ENCODE peak calls at places on chromosomes 12 and 14, in seven cellular contexts. Q is aorta, N is tibial artery, A is stomach, O is spleen, U is cardiac muscle cell, X is K562. R is an unnamed sample.

GRCh38 chr12:12883369-12884001 is 7.9 kb upstream of the GPRC5A start:
- DNase-seq in O (no peak), A (peak; percentile 47), U (no peak), X (peak; percentile 20), Q (no peak), N (no peak), R (no peak)

GRCh38 chr14:22843123-22843925 is 6.9 kb downstream of the MMP14 start:
- DNase-seq in N (peak; percentile 59), Q (peak; percentile 46), X (no peak), U (no peak), A (no peak), O (peak; percentile 17), R (no peak)

GRCh38 chr12:25723921-25724491 is 170.9 kb upstream of the LMNTD1 start:
- DNase-seq in Q (no peak), O (no peak), U (no peak), A (no peak), X (no peak), N (no peak), R (no peak)

GRCh38 chr12:108833355-108833733 is 24.0 kb downstream of the SSH1 start:
- DNase-seq in U (peak; percentile 49), N (no peak), O (peak; percentile 46), A (no peak), X (no peak), Q (peak; percentile 92), R (peak; percentile 71)

GRCh38 chr14:56659361-56659760 is 79.8 kb downstream of the TMEM260 start:
- DNase-seq in X (no peak), Q (no peak), N (no peak), U (peak; percentile 6), O (no peak), A (no peak), R (no peak)

GRCh38 chr14:87492556-87492955 is 500.4 kb downstream of the GALC start:
- DNase-seq in A (no peak), Q (no peak), X (no peak), N (no peak), O (no peak), U (no peak), R (no peak)

GRCh38 chr14:105066285-105067071 is 1.2 kb upstream of the GPR132 start:
- DNase-seq in A (no peak), N (peak; percentile 52), X (no peak), Q (peak; percentile 70), U (no peak), O (peak; percentile 85), R (no peak)

GRCh38 chr14:77965919-77966435 is 166.1 kb downstream of the ADCK1 start:
- DNase-seq in X (peak; percentile 21), Q (no peak), O (peak; percentile 76), N (no peak), U (peak; percentile 6), A (peak; percentile 54), R (no peak)

GRCh38 chr14:51353901-51354300 is 113.9 kb downstream of the TMX1 start:
- DNase-seq in X (no peak), U (no peak), A (no peak), N (no peak), Q (no peak), O (no peak), R (no peak)

GRCh38 chr14:64946310-64947045 is 3.9 kb upstream of the GPX2 start:
- DNase-seq in U (no peak), O (no peak), A (no peak), X (no peak), Q (no peak), N (no peak), R (no peak)

GRCh38 chr12:30694412-30694955 is 1.2 kb downstream of the IPO8 start:
- DNase-seq in O (no peak), X (no peak), A (no peak), Q (no peak), U (no peak), N (no peak), R (no peak)

GRCh38 chr12:10771132-10771733 is 31.2 kb downstream of the TAS2R7 start:
- DNase-seq in X (peak; percentile 5), O (no peak), N (no peak), U (peak; percentile 21), Q (no peak), A (no peak), R (no peak)

GRCh38 chr14:58071341-58071740 is 80.7 kb downstream of the ARMH4 start:
- DNase-seq in Q (no peak), U (no peak), A (no peak), O (no peak), X (no peak), N (no peak), R (no peak)

GRCh38 chr12:62677355-62677754 is 210.7 kb downstream of the MON2 start:
- DNase-seq in X (no peak), A (no peak), U (no peak), N (no peak), Q (no peak), O (no peak), R (no peak)

GRCh38 chr14:80208426-80208950 is 2.8 kb downstream of the DIO2 start:
- DNase-seq in N (no peak), A (no peak), X (no peak), Q (no peak), O (no peak), U (no peak), R (no peak)

GRCh38 chr12:92075425-92075891 is 70.2 kb downstream of the BTG1 start:
- DNase-seq in X (no peak), U (peak; percentile 51), O (no peak), Q (no peak), A (no peak), N (no peak), R (no peak)

GRCh38 chr12:75361408-75361807 is 26.9 kb downstream of the GLIPR1L1 start:
- DNase-seq in Q (no peak), U (no peak), A (no peak), X (no peak), N (no peak), O (no peak), R (no peak)

GRCh38 chr14:79017561-79017960 is 847.4 kb downstream of the NRXN3 start:
- DNase-seq in N (no peak), Q (no peak), X (no peak), U (no peak), A (no peak), O (no peak), R (no peak)
- H3K27ac ChIP-seq in N (no peak overlapping the region), Q (no peak overlapping the region), X (no peak overlapping the region), U (no peak overlapping the region), A (no peak overlapping the region), O (no peak overlapping the region), R (no peak overlapping the region)

DNA sequence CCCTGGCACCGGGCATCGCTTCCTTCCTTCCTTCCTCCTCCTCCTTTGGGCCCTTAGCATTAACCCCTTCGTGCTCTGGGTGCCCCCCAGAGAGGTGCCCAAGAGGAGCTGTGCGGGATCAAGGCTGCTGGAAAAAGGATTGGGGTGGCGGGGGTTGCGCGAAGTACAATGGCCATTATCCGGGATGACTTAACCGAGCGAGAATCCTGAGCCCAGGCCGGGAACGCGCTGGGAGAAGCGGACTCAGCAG is 2.8 kb downstream of the DHH start:
- DNase-seq in Q (no peak), X (no peak), N (no peak), A (no peak), O (no peak), U (no peak), R (no peak)
- H3K4me1 ChIP-seq in Q (no peaks in the 10 kb centered on the region), X (peaks cover 73% of the 10 kb centered on the region), N (peaks cover 58% of the 10 kb centered on the region), A (peaks cover 43% of the 10 kb centered on the region), O (peaks cover 56% of the 10 kb centered on the region), U (peaks cover 12% of the 10 kb centered on the region), R (peaks cover 22% of the 10 kb centered on the region)

DNA sequence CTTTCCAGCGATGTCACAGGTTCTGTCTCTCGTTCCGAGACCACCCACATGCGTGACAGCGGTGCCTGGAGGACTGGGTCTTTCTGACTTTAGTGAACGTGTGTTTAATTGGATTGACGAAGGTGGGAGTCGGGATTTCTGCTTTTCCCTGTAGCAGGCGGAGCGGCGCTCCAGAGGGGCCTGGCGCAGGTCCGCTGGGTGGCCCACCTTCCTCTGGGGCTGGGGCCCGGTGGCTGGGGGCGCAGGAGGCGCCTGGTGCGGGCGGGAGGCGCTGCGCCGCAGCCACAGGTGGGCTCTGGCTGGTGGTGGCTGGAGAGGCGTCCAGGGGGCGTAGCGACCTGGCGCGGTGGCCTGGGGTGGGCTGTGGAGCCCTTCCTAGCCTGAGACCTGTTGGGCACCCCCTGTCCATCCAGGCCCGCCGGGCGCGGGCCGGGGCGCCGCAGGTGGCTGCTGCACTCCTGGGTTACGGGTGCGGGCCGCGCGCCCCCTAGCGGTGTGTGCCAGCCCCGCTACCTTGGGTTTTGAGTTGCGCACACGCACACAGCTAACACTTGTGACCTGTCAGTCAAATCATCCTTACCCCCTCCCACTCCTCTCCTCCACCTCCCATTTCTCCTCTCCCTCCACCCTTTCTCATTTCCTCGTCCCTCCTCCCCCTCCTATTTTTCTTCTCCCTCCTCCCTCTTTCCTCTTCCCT is 2.0 kb downstream of the MEG3 start:
- DNase-seq in Q (no peak), O (no peak), A (no peak), N (no peak), U (no peak), X (peak; percentile 31), R (no peak)
- H3K4me3 ChIP-seq in Q (no peak overlapping the region), O (peak overlapping the region; percentile 15), A (peak overlapping the region; percentile 35), N (peak overlapping the region; percentile 40), U (no peak overlapping the region), X (no peak overlapping the region), R (peak overlapping the region; percentile 46)

GRCh38 chr12:54349031-54349430 is 15.3 kb downstream of the GPR84 start:
- DNase-seq in X (no peak), U (no peak), O (no peak), Q (no peak), N (no peak), A (no peak), R (no peak)

GRCh38 chr12:54352891-54353874 is 11.1 kb downstream of the GPR84 start:
- DNase-seq in O (no peak), N (no peak), X (peak; percentile 59), Q (no peak), A (no peak), U (no peak), R (no peak)

GRCh38 chr12:54352022-54352531 is 12.2 kb downstream of the GPR84 start:
- DNase-seq in X (peak; percentile 47), N (peak; percentile 73), A (peak; percentile 49), O (no peak), U (peak; percentile 64), Q (peak; percentile 86), R (peak; percentile 46)

GRCh38 chr12:54350743-54351142 is 13.5 kb downstream of the GPR84 start:
- DNase-seq in N (no peak), Q (no peak), U (no peak), X (no peak), A (no peak), O (no peak), R (no peak)

DNA sequence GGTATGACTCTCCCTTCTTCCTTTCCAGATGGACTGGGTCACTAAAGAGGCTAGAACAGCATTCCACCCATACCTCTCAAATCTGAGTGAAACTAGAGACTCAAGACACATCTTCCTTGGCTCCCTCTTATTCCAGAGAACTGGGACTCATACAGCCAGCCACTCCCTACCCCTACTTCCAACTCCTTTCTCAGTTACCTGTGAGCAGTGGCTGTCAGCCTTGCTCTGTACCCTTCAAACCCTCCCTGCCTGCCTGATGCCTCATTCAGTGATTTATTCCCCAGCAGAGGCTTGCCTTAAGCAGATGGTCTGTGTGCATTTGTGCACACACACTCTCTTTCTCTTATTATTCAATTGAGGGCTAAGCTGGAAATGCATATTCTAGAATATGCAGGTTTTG is 14.6 kb downstream of the GPR84 start:
- DNase-seq in U (no peak), N (no peak), O (no peak), Q (no peak), A (no peak), X (no peak), R (no peak)
- H3K27ac ChIP-seq in U (no peak overlapping the region), N (no peak overlapping the region), O (no peak overlapping the region), Q (no peak overlapping the region), A (no peak overlapping the region), X (no peak overlapping the region), R (no peak overlapping the region)

GRCh38 chr12:120328228-120328627 is 649 bp upstream of the PLA2G1B start:
- DNase-seq in N (no peak), X (no peak), A (no peak), O (no peak), Q (no peak), U (no peak), R (no peak)
- H3K4me1 ChIP-seq in N (no peaks in the 10 kb centered on the region), X (no peaks in the 10 kb centered on the region), A (peaks cover 13% of the 10 kb centered on the region), O (no peaks in the 10 kb centered on the region), Q (no peaks in the 10 kb centered on the region), U (no peaks in the 10 kb centered on the region), R (no peaks in the 10 kb centered on the region)